ENCODE peak calls at places on chromosomes 6 and 20, in ten cellular contexts. P, M, J, S, T, K, R, X, Z and Q are unnamed samples.

GRCh38 chr6:57262901-57263694 is 41.0 kb upstream of the RAB23 start:
- DNase-seq in P (no peak), M (no peak), J (peak), S (peak), T (no peak), K (no peak), R (peak), X (no peak), Z (peak), Q (peak)

GRCh38 chr20:51318058-51318960 is 224.2 kb downstream of the NFATC2 start:
- DNase-seq in P (peak), M (peak), J (peak), S (no peak), T (peak), K (peak), R (no peak), X (peak), Z (no peak), Q (no peak)

GRCh38 chr20:8388707-8389106 is 256.6 kb downstream of the PLCB1 start:
- DNase-seq in P (no peak), M (no peak), J (peak), S (peak), T (no peak), K (no peak), R (peak), X (no peak), Z (no peak), Q (peak)

GRCh38 chr20:23646106-23646958 is 8.6 kb upstream of the CST3 start:
- DNase-seq in P (no peak), M (no peak), J (no peak), S (no peak), T (no peak), K (no peak), R (no peak), X (no peak), Z (no peak), Q (peak)

GRCh38 chr20:13455713-13456112 is 183.0 kb downstream of the TASP1 start:
- DNase-seq in P (no peak), M (no peak), J (no peak), S (peak), T (no peak), K (no peak), R (peak), X (no peak), Z (peak), Q (no peak)

GRCh38 chr6:70108230-70108629 is 194.7 kb downstream of the COL9A1 start:
- DNase-seq in P (no peak), M (no peak), J (peak), S (peak), T (no peak), K (no peak), R (peak), X (peak), Z (no peak), Q (peak)

GRCh38 chr6:30321692-30322388 is 4.9 kb upstream of the TRIM39 start:
- DNase-seq in P (no peak), M (no peak), J (no peak), S (peak), T (no peak), K (no peak), R (peak), X (no peak), Z (no peak), Q (no peak)

GRCh38 chr6:170190046-170190445 is 100.8 kb downstream of the DLL1 start:
- DNase-seq in P (no peak), M (no peak), J (no peak), S (no peak), T (no peak), K (no peak), R (no peak), X (no peak), Z (no peak), Q (no peak)

GRCh38 chr6:100255701-100256100 is 209.0 kb downstream of the SIM1 start:
- DNase-seq in P (no peak), M (no peak), J (no peak), S (no peak), T (no peak), K (no peak), R (no peak), X (no peak), Z (no peak), Q (no peak)

GRCh38 chr6:100260584-100260983 is 204.1 kb downstream of the SIM1 start:
- DNase-seq in P (no peak), M (no peak), J (peak), S (peak), T (no peak), K (no peak), R (no peak), X (no peak), Z (no peak), Q (no peak)

GRCh38 chr6:100258752-100259151 is 206.0 kb downstream of the SIM1 start:
- DNase-seq in P (no peak), M (no peak), J (no peak), S (no peak), T (no peak), K (no peak), R (no peak), X (no peak), Z (no peak), Q (no peak)

GRCh38 chr6:100261486-100261885 is 203.2 kb downstream of the SIM1 start:
- DNase-seq in P (no peak), M (no peak), J (no peak), S (no peak), T (no peak), K (no peak), R (no peak), X (no peak), Z (no peak), Q (no peak)

DNA sequence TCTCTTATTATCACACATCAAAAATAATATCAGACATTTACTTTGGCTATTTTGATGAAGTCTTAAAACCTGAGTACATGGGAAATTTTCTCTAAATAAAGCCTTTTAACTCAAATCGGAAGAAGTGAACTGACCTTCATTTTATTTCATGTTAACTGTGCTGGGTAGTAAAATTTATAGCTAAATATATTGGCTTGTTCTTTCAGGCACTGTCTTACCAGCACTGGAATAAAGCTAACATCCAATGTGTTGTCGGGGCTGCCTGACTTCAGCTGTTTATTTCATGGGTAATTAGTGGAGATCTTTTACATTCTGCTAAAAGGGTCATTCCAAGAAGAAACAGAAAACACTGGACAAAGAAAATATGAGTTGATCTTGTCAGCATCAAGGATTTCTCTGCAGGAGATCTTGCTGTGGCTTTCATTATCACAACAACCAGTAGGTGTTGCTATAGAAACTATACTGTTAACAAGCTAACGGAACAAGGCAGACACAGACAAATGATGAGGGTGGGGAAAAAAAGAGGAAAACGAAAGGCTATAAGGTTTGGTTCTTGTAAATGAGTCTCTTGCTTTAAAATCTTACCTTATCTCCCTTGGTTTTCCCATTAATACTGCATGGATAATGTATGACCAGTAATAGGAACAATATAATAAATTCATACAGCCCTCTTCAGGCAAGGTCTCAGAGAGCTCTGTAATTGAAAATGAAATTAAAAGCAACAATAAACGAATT is 206.9 kb downstream of the SIM1 start:
- DNase-seq in P (no peak), M (no peak), J (peak), S (peak), T (no peak), K (no peak), R (peak), X (peak), Z (no peak), Q (peak)
- TF ChIP-seq CTCF in P (no peak), M (no peak), J (peak), S (peak), T (no peak), K (no peak), R (no peak), X (peak), Z (no peak), Q (no peak)

GRCh38 chr20:2707353-2708072 is 14.9 kb downstream of the EBF4 start:
- DNase-seq in P (no peak), M (no peak), J (no peak), S (no peak), T (no peak), K (peak), R (no peak), X (no peak), Z (no peak), Q (no peak)

GRCh38 chr20:2708665-2709064 is 16.1 kb downstream of the EBF4 start:
- DNase-seq in P (no peak), M (no peak), J (no peak), S (no peak), T (no peak), K (no peak), R (no peak), X (no peak), Z (no peak), Q (no peak)

GRCh38 chr20:2705931-2706645 is 13.5 kb downstream of the EBF4 start:
- DNase-seq in P (no peak), M (no peak), J (no peak), S (no peak), T (no peak), K (no peak), R (no peak), X (no peak), Z (no peak), Q (no peak)

GRCh38 chr20:2708073-2708415 is 15.5 kb downstream of the EBF4 start:
- DNase-seq in P (no peak), M (no peak), J (no peak), S (no peak), T (no peak), K (no peak), R (no peak), X (no peak), Z (no peak), Q (no peak)

GRCh38 chr20:2706688-2707352 is 14.2 kb downstream of the EBF4 start:
- DNase-seq in P (peak), M (no peak), J (no peak), S (no peak), T (no peak), K (no peak), R (no peak), X (no peak), Z (no peak), Q (no peak)
- H3K4me3 ChIP-seq in P (no peak), M (no peak), J (no peak), S (no peak), T (no peak), K (no peak), R (no peak), X (no peak), Z (no peak), Q (no peak)

GRCh38 chr6:13527669-13528051 is 40.3 kb upstream of the GFOD1 start:
- DNase-seq in P (no peak), M (no peak), J (no peak), S (no peak), T (no peak), K (no peak), R (no peak), X (no peak), Z (no peak), Q (no peak)

GRCh38 chr6:13526718-13527668 is 39.6 kb upstream of the GFOD1 start:
- DNase-seq in P (peak), M (peak), J (no peak), S (peak), T (no peak), K (no peak), R (no peak), X (peak), Z (peak), Q (no peak)

GRCh38 chr6:13526339-13526717 is 38.9 kb upstream of the GFOD1 start:
- DNase-seq in P (no peak), M (no peak), J (no peak), S (no peak), T (no peak), K (no peak), R (no peak), X (no peak), Z (no peak), Q (no peak)

GRCh38 chr6:13528232-13528631 is 40.8 kb upstream of the GFOD1 start:
- DNase-seq in P (no peak), M (no peak), J (no peak), S (peak), T (no peak), K (no peak), R (peak), X (no peak), Z (no peak), Q (no peak)

GRCh38 chr6:13528777-13529343 is 41.5 kb upstream of the GFOD1 start:
- DNase-seq in P (peak), M (no peak), J (no peak), S (no peak), T (no peak), K (no peak), R (no peak), X (no peak), Z (no peak), Q (no peak)
- TF ChIP-seq CTCF in P (no peak), M (no peak), J (no peak), S (no peak), T (no peak), K (no peak), R (no peak), X (no peak), Z (no peak), Q (no peak)

GRCh38 chr6:157535354-157536217 is 154.6 kb downstream of the ZDHHC14 start:
- DNase-seq in P (no peak), M (no peak), J (peak), S (peak), T (no peak), K (no peak), R (peak), X (peak), Z (peak), Q (peak)
- H3K4me3 ChIP-seq in P (no peak), M (no peak), J (no peak), S (no peak), T (no peak), K (no peak), R (no peak), X (no peak), Z (no peak), Q (no peak)

GRCh38 chr20:44799691-44800090 is 10.7 kb downstream of the RIMS4 start:
- DNase-seq in P (no peak), M (no peak), J (no peak), S (no peak), T (no peak), K (no peak), R (no peak), X (no peak), Z (no peak), Q (no peak)

GRCh38 chr20:44802702-44803101 is 7.6 kb downstream of the RIMS4 start:
- DNase-seq in P (no peak), M (no peak), J (no peak), S (no peak), T (no peak), K (no peak), R (no peak), X (no peak), Z (no peak), Q (no peak)

GRCh38 chr20:44803383-44803941 is 6.9 kb downstream of the RIMS4 start:
- DNase-seq in P (no peak), M (no peak), J (no peak), S (no peak), T (no peak), K (peak), R (no peak), X (no peak), Z (no peak), Q (no peak)

GRCh38 chr20:44796758-44797457 is 13.4 kb downstream of the RIMS4 start:
- DNase-seq in P (no peak), M (no peak), J (no peak), S (no peak), T (no peak), K (no peak), R (no peak), X (no peak), Z (no peak), Q (no peak)

GRCh38 chr20:44800398-44801046 is 9.8 kb downstream of the RIMS4 start:
- DNase-seq in P (peak), M (no peak), J (no peak), S (no peak), T (no peak), K (no peak), R (no peak), X (no peak), Z (no peak), Q (no peak)
- TF ChIP-seq CTCF in P (peak), M (peak), J (peak), S (peak), T (no peak), K (peak), R (no peak), X (peak), Z (no peak), Q (peak)

GRCh38 chr20:25044261-25044560 is 13.7 kb downstream of the ACSS1 start:
- DNase-seq in P (no peak), M (no peak), J (no peak), S (no peak), T (no peak), K (no peak), R (no peak), X (no peak), Z (no peak), Q (no peak)
- H3K4me3 ChIP-seq in P (no peak), M (no peak), J (no peak), S (no peak), T (no peak), K (no peak), R (no peak), X (no peak), Z (no peak), Q (no peak)

GRCh38 chr6:8481727-8482126 is 46.4 kb upstream of the SLC35B3 start:
- DNase-seq in P (no peak), M (no peak), J (no peak), S (no peak), T (no peak), K (no peak), R (peak), X (peak), Z (no peak), Q (no peak)
- TF ChIP-seq CTCF in P (peak), M (no peak), J (peak), S (no peak), T (no peak), K (peak), R (no peak), X (peak), Z (no peak), Q (peak)

GRCh38 chr6:7153807-7154206 is 46.0 kb downstream of the RREB1 start:
- DNase-seq in P (peak), M (no peak), J (no peak), S (no peak), T (no peak), K (no peak), R (no peak), X (no peak), Z (no peak), Q (no peak)
- H3K4me3 ChIP-seq in P (no peak), M (no peak), J (no peak), S (no peak), T (no peak), K (no peak), R (no peak), X (no peak), Z (no peak), Q (no peak)

DNA sequence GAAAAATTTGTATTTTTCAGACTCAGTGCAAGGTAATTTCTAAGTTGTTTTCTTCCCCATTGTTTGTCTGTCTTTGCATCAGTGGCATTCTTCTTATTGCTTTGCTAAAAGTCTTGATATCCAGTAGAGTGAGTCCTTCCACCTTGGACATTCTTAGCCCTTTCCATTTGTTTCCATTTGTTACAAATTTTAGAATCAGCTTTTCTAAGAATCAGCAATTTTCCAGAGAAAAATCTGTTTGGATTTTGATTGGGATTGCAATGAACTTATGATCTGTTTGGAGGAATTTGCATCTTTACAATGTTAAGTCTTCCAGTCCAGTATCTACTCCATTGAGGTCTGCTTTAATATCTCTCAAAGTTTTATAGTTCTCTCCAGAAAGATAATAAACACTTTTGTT is 36.4 kb downstream of the LRRN4 start:
- DNase-seq in P (no peak), M (no peak), J (no peak), S (no peak), T (no peak), K (no peak), R (no peak), X (no peak), Z (no peak), Q (no peak)
- TF ChIP-seq CTCF in P (no peak), M (no peak), J (no peak), S (no peak), T (no peak), K (no peak), R (no peak), X (no peak), Z (no peak), Q (no peak)